ENCODE peak calls at places on chromosomes 2 and 18, in six cellular contexts. O, Z, K, E, L and S are unnamed samples.
A peak's percentile ranks its signal among the peaks of the same experiment; 100 is the strongest.

GRCh38 chr2:238027591-238028415 is 33.0 kb upstream of the SCLY start:
- DNase-seq in O (no peak), Z (no peak), K (no peak), E (no peak), L (no peak), S (no peak)

GRCh38 chr18:59385191-59385590 is 26.1 kb upstream of the LMAN1 start:
- DNase-seq in O (no peak), Z (no peak), K (no peak), E (no peak), L (no peak), S (no peak)

GRCh38 chr2:148046802-148047201 is 25.9 kb downstream of the MBD5 start:
- DNase-seq in O (no peak), Z (no peak), K (no peak), E (no peak), L (no peak), S (no peak)

GRCh38 chr2:157887946-157888345 is 11.8 kb upstream of the ACVR1 start:
- DNase-seq in O (no peak), Z (no peak), K (no peak), E (no peak), L (no peak), S (no peak)

GRCh38 chr2:225510794-225511193 is 111.3 kb downstream of the NYAP2 start:
- DNase-seq in O (no peak), Z (no peak), K (no peak), E (no peak), L (no peak), S (no peak)

GRCh38 chr2:235709969-235710879 is 216.4 kb downstream of the AGAP1 start:
- DNase-seq in O (no peak), Z (peak; percentile 82), K (no peak), E (no peak), L (no peak), S (peak; percentile 20)

GRCh38 chr2:116132833-116133232 is 1681.7 kb upstream of the DDX18 start:
- DNase-seq in O (no peak), Z (no peak), K (no peak), E (no peak), L (no peak), S (no peak)

GRCh38 chr2:238571626-238572372 is 145.1 kb downstream of the ASB1 start:
- DNase-seq in O (no peak), Z (no peak), K (no peak), E (no peak), L (no peak), S (no peak)

GRCh38 chr2:96325038-96325883 is at the start of gene ITPRIPL1:
- DNase-seq in O (no peak), Z (peak; percentile 50), K (no peak), E (peak; percentile 18), L (no peak), S (no peak)

GRCh38 chr2:70808983-70809958 is 11.1 kb downstream of the CLEC4F start:
- DNase-seq in O (no peak), Z (no peak), K (no peak), E (no peak), L (no peak), S (no peak)

GRCh38 chr2:180291060-180291459 is 284.0 kb upstream of the CWC22 start:
- DNase-seq in O (peak; percentile 87), Z (no peak), K (peak; percentile 23), E (no peak), L (no peak), S (peak; percentile 76)

GRCh38 chr2:199428291-199428690 is 29.4 kb downstream of the SATB2 start:
- DNase-seq in O (no peak), Z (no peak), K (no peak), E (no peak), L (no peak), S (no peak)

GRCh38 chr2:203799905-203800304 is 67.7 kb upstream of the CTLA4 start:
- DNase-seq in O (no peak), Z (no peak), K (no peak), E (peak; percentile 92), L (no peak), S (no peak)

GRCh38 chr2:177430425-177430824 is 37.9 kb downstream of the AGPS start:
- DNase-seq in O (no peak), Z (no peak), K (peak; percentile 5), E (no peak), L (no peak), S (peak; percentile 70)

GRCh38 chr2:80490964-80491363 is 186.4 kb upstream of the LRRTM1 start:
- DNase-seq in O (no peak), Z (no peak), K (no peak), E (no peak), L (no peak), S (no peak)

GRCh38 chr2:120738786-120739771 is 3.4 kb downstream of the GLI2 start:
- DNase-seq in O (no peak), Z (peak; percentile 77), K (no peak), E (no peak), L (no peak), S (no peak)

GRCh38 chr2:13821255-13821880 is 811.1 kb upstream of the LRATD1 start:
- DNase-seq in O (peak; percentile 68), Z (no peak), K (peak; percentile 77), E (no peak), L (no peak), S (peak; percentile 97)

GRCh38 chr2:44456946-44457345 is 95.2 kb downstream of the CAMKMT start:
- DNase-seq in O (no peak), Z (no peak), K (no peak), E (no peak), L (no peak), S (no peak)

GRCh38 chr2:165911981-165912380 is 41.6 kb downstream of the TTC21B start:
- DNase-seq in O (no peak), Z (no peak), K (no peak), E (no peak), L (no peak), S (no peak)

GRCh38 chr2:43086451-43087221 is 139.8 kb downstream of the ZFP36L2 start:
- DNase-seq in O (peak; percentile 99), Z (peak; percentile 31), K (peak; percentile 100), E (no peak), L (no peak), S (peak; percentile 100)

GRCh38 chr2:239502430-239503221 is 101.8 kb upstream of the HDAC4 start:
- DNase-seq in O (no peak), Z (no peak), K (no peak), E (no peak), L (no peak), S (no peak)

GRCh38 chr2:178499640-178500039 is 19.4 kb downstream of the PLEKHA3 start:
- DNase-seq in O (no peak), Z (no peak), K (no peak), E (no peak), L (no peak), S (no peak)

GRCh38 chr2:19855528-19856431 is 46.0 kb downstream of the TTC32 start:
- DNase-seq in O (no peak), Z (no peak), K (no peak), E (no peak), L (no peak), S (peak; percentile 24)
- TF ChIP-seq EZH2 in O (no peak), Z (no peak), K (no peak), E (no peak), L (no peak), S (no peak)

GRCh38 chr18:53458944-53459580 is 765.4 kb downstream of the MBD2 start:
- DNase-seq in O (no peak), Z (peak; percentile 78), K (no peak), E (no peak), L (peak; percentile 8), S (peak; percentile 2)
- TF ChIP-seq EZH2 in O (no peak), Z (no peak), K (no peak), E (no peak), L (no peak), S (no peak)

DNA sequence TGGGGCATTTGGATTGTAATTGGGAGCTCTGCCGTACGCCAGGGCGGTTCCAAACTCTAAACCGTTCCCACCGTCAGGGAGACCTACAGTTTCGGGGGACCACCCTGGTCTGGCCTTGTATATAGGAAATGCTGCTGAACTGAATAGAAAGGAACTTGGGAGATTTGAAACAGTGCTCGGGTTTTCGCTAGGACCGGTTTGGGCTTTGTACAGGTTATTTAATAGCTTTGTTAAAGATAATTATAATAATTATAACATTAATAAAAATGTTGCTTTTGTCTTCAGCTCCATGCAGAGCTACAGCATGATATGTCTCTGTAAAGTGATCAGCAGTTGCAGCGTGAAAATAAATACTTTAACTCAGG is 2.4 kb downstream of the SP5 start:
- DNase-seq in O (no peak), Z (no peak), K (no peak), E (no peak), L (no peak), S (no peak)
- TF ChIP-seq EZH2 in O (no peak), Z (no peak), K (no peak), E (no peak), L (no peak), S (no peak)

GRCh38 chr2:195657634-195658540 is 861 bp downstream of the SLC39A10 start:
- DNase-seq in O (peak; percentile 60), Z (peak; percentile 67), K (peak; percentile 92), E (peak; percentile 63), L (peak; percentile 52), S (peak; percentile 88)

GRCh38 chr2:195658541-195658890 is 1.5 kb downstream of the SLC39A10 start:
- DNase-seq in O (peak; percentile 76), Z (no peak), K (peak; percentile 79), E (no peak), L (peak; percentile 34), S (peak; percentile 86)

GRCh38 chr2:195656859-195657633 is at the start of gene SLC39A10:
- DNase-seq in O (peak; percentile 97), Z (peak; percentile 97), K (peak; percentile 99), E (peak; percentile 96), L (peak; percentile 96), S (peak; percentile 93)

GRCh38 chr2:195659114-195659513 is 2.1 kb downstream of the SLC39A10 start:
- DNase-seq in O (no peak), Z (no peak), K (peak; percentile 36), E (no peak), L (no peak), S (peak; percentile 31)

DNA sequence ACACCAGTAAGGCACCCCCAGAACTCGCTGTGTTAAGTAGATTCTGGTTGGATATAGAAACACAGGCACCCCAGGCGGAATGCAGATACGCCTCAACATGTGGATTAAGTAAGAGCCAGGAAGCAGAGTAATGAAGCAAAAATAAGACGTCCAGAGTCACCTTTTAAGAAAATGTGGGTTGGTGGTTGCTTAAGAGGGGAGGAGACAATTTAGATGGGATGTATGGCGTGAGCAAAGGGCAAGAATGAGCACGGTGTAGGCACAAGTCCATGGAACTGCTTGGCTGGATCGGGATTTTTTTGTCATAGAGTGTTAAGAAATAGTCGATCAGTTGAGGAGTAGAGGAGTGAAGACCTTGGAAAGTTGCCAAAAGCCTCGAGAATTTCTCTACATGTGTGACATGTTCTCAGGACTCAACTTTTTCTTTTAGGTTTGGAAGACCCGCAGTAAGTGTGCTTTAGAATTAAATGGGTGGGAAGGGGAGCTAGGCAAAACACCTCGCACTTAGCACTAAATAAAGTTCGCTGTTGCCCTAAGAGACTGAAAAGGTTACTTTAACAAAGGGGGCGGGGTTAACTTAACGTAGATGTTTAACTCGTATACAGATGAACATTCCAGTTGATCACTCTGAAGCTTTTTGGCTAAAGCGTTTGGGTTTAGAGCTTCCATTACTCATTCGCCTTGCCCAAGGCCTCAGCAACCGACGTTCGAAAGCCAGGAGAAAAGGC is 731 bp upstream of the SLC39A10 start:
- DNase-seq in O (peak; percentile 83), Z (no peak), K (no peak), E (no peak), L (peak; percentile 14), S (no peak)
- TF ChIP-seq EZH2 in O (no peak), Z (no peak), K (no peak), E (no peak), L (no peak), S (no peak)